ENCODE peak calls at places on chromosomes 11 and 22, in four cellular contexts. R is hepatocyte, D is neural progenitor cell, V is HCT116. A is an unnamed sample.

GRCh38 chr11:23767576-23767975 is 729.3 kb upstream of the LUZP2 start:
- DNase-seq in D (no peak), V (no peak), R (no peak), A (no peak)

GRCh38 chr11:64727131-64727530 is 4.1 kb upstream of the NRXN2 start:
- DNase-seq in D (no peak), V (no peak), R (no peak), A (no peak)

GRCh38 chr11:104343578-104343977 is 179.6 kb upstream of the PDGFD start:
- DNase-seq in D (peak), R (peak), V (peak), A (peak)

GRCh38 chr11:31641477-31642062 is 132.0 kb downstream of the ELP4 start:
- DNase-seq in R (peak), V (peak), D (peak), A (peak)

GRCh38 chr22:19131685-19132015 is 542 bp downstream of the TSSK2 start:
- DNase-seq in R (no peak), D (no peak), V (no peak), A (no peak)

GRCh38 chr11:279966-280761 is 2.0 kb downstream of the NLRP6 start:
- DNase-seq in R (no peak), D (no peak), V (no peak), A (peak)

GRCh38 chr22:46655861-46656608 is 35.8 kb downstream of the GRAMD4 start:
- DNase-seq in R (no peak), D (no peak), V (no peak), A (no peak)

GRCh38 chr11:33691051-33691864 is 9.4 kb downstream of the C11orf91 start:
- DNase-seq in R (peak), D (no peak), V (peak), A (peak)

GRCh38 chr22:42933783-42934144 is 76.7 kb upstream of the ARFGAP3 start:
- DNase-seq in D (no peak), R (peak), V (no peak), A (peak)

GRCh38 chr11:100759106-100759505 is 72.0 kb downstream of the ARHGAP42 start:
- DNase-seq in R (peak), D (no peak), V (no peak), A (no peak)

GRCh38 chr11:63557548-63557947 is 5.6 kb downstream of the PLAAT2 start:
- DNase-seq in V (no peak), R (no peak), D (no peak), A (no peak)
- H2AFZ ChIP-seq in V (no peak), R (no peak), D (no peak), A (no peak)

DNA sequence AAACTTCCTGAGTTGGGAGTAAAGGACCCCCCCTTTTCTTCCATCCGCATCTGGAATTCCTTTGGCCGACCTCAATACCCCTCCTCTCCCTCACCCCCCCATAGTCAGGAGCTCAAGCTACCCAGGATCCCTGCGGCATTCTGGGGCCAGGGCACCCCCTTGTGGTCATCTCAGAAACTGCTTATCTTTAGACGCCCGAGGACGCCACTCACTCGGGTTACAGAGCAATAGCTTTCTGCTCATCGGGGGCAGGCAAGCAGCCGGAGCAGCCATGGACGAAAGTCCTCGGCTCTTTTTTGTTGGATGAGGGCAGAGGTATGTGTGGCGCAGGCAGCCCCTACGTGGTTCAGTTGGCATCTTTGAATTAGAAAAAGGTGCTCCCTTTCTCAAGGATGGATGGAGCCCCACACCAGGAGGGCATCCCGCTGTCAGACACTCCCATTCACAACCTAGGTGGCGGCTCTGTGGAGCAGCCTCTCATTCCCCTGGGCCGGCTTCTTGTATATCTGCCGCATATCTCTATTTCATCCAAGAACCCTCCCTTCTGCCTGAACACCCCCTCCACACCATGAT is 2.3 kb downstream of the C1QTNF5 start:
- DNase-seq in V (peak), R (peak), D (peak), A (peak)
- H3K27ac ChIP-seq in V (no peak), R (peak), D (peak), A (peak)

DNA sequence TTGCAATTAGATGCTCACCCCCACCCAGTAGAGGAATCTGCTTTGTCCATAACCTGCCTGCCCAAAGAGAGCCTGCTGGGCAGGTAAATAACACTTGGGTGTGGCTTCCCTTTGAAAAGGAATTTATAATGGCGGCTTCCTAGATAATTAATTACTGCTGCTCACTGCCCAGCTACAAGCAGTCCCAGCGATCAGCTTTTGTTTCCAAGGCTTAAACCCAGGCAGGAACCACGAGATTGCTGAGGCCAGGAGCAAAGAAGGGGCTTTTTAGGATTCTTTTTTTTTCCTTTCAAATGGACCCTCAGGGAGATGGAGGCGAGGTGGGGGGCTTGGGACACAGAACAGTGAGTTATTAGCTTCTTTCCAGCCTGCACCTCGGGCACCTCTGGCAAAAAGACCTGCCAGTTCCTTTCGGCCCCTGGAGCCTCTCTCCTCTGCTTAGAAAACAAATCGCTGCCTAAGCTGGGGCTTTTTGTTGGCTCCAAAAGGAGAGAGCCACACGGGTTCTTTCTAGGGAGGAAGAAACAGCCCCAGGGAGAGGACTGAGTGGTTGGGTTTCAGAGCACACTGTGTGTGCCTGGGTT is 107.2 kb downstream of the TSPAN18 start:
- DNase-seq in V (no peak), R (peak), D (peak), A (no peak)
- TF ChIP-seq EZH2 in V (no peak), R (no peak), D (no peak), A (no peak)

DNA sequence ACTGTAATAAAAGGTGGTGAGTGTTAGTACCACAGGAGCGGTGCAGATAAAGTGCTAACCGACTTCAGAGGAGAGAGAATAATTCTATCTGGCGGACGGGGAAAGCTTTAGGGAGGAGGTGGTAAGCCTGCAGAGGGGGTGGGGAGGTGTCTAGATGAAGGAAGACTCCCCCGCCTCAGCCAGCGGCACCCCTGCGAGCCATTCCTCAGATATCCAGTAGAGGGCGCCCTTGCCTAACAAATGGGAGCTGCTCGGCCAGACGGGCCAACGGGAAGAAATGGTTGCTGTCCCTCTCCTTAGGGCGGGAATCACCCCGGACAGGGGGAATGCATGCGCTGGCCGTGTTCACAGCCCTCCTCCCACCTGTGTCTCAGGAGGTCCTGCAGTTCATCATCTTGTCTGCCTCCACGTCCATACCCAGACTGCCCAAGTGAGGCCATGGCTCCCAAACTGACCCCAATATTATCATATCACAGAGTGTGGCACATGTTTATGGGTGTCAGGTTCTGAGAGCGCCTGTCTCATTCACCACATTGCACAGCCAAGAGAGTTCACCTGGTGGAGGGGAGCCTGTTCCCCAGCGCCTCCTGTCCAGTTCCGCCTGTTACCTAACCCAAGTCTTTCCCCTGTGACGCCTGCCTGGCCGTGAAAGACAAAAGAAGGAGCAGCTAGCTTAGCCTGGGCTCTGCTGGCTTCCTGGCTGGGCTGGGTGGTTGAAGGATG is 85.5 kb downstream of the ST3GAL4 start:
- DNase-seq in D (peak), R (peak), V (peak), A (peak)
- H2AFZ ChIP-seq in D (peak), R (no peak), V (peak), A (no peak)

DNA sequence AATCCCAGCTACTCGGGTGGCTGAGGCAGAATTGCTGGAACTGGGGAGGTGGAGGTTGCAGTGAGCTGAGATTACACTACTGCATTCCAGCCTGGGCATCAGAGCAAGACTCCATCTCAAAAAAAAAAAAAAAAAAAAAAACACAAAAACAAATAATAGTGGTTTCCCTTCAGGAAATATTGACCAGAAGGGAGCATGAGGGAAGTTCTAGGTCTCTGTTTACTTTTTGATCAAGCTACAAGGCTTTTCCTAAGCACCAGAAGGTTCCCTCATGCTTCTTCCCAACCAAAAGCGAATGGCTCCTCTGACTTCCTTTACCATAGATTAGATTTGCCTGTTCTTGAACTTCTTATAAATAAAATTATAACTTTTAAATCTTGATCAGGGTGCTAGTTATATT is 18.3 kb downstream of the MYO18B start:
- DNase-seq in R (no peak), D (no peak), V (no peak), A (no peak)
- H3K27ac ChIP-seq in R (peak), D (no peak), V (no peak), A (peak)

DNA sequence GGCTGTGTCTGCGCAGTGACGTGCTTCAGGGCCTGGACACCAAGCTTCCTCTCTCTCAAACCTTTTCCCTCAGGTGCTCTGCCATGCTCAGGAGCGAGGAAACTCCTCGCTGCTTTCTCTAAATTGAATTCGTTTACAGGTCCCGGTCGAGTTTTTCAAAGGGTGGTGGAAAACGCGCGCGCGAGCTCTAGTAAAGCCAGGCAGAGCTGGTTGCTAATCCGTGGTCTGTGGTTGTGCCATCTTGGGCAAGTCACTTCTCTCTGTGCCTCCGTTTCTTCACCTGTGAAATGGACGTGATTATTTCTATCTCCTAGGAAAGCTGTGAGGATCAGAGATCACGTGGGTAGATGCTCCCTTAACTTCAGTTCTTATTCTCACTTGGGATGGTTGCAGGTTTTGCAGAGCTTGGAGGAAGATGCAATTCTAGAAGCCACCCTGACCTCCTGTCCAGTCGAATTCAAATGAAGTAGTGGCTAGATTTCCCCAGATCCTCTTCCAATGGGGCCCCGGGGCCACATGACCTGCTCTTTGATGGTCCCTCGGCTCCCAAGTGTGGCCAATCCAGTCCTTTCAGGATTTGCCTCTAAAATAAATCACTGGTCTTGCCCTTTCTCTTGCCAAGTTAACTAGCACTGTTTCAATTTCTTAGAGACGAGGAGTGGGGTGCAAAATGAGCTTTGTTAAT is 10.5 kb upstream of the ALX4 start:
- DNase-seq in R (no peak), V (no peak), D (no peak), A (no peak)
- TF ChIP-seq EZH2 in R (no peak), V (no peak), D (peak), A (no peak)

DNA sequence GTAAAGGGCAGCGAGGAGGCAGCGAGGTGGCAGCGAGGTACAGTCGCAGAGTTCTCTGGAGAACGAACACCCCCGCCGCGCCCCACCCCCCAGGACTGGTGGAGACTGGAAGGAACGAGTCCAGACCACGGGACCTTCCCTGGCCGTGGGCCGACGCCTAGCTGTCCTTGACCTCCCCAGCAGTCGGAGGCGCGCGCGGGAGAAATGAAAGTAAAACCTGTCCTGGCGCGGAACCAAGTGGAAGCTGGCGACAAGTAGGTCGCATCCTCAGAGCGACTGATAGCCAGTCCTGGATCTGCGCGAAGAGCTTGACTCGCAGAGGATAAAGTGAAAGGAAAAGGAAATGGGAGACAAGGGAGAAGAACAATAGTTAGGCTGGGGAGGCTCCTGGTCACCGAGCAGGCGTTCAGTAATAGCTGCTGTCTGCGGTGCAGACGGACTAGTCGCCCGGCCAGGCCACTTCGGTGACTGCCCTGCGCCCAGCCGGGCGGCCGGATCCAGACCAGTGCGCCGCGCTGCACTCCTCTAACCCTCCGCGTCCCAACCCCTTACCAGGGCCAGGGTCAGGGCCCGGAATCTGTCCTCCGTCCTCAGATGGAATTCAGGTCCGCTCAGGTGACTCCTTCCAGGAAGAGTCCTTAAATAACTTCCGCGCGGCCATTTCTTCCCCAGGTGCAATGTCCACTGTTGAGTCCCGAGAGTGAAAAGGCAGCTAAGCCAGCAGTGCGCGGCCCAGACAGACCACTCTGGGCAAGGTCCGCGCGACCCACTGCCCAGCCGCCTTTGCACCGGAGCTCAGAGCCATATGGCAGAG is 1.9 kb upstream of the ADM start:
- DNase-seq in V (no peak), D (peak), R (peak), A (peak)
- H2AFZ ChIP-seq in V (no peak), D (peak), R (peak), A (peak)

GRCh38 chr11:71977743-71978418 is 20.8 kb upstream of the IL18BP start:
- DNase-seq in D (peak), V (peak), R (peak), A (peak)
- H3K27ac ChIP-seq in D (no peak), V (no peak), R (no peak), A (no peak)

GRCh38 chr11:70733327-70734325 is 335.3 kb downstream of the CTTN start:
- DNase-seq in D (no peak), V (no peak), R (no peak), A (no peak)
- TF ChIP-seq EZH2 in D (no peak), V (no peak), R (no peak), A (no peak)

GRCh38 chr11:121024989-121025388 is 1.1 kb downstream of the TBCEL start:
- DNase-seq in D (no peak), V (no peak), R (peak), A (peak)
- H2AFZ ChIP-seq in D (no peak), V (no peak), R (no peak), A (peak)